ENCODE peak calls at places on chromosomes 1 and 21, in six cellular contexts. L, K, X, D, Q and W are unnamed samples.

GRCh38 chr1:216815239-216815955 is 92.2 kb upstream of the ESRRG start:
- DNase-seq in L (no peak), K (peak; percentile 53), X (no peak), D (no peak), Q (peak; percentile 26), W (no peak)

GRCh38 chr1:108878678-108879077 is 1.9 kb downstream of the GPSM2 start:
- DNase-seq in L (no peak), K (no peak), X (no peak), D (no peak), Q (no peak), W (no peak)

GRCh38 chr1:164155337-164155850 is 403.6 kb upstream of the PBX1 start:
- DNase-seq in L (no peak), K (no peak), X (no peak), D (no peak), Q (no peak), W (no peak)

GRCh38 chr1:163227126-163227525 is 24.4 kb upstream of the RGS5 start:
- DNase-seq in L (no peak), K (no peak), X (no peak), D (peak; percentile 8), Q (no peak), W (no peak)

GRCh38 chr1:41041866-41042265 is 20.3 kb upstream of the SLFNL1 start:
- DNase-seq in L (no peak), K (peak; percentile 34), X (no peak), D (no peak), Q (peak; percentile 39), W (no peak)

GRCh38 chr1:230824571-230825060 is 43.7 kb downstream of the C1orf198 start:
- DNase-seq in L (no peak), K (peak; percentile 53), X (no peak), D (no peak), Q (no peak), W (no peak)

GRCh38 chr21:34836103-34836932 is 167.5 kb downstream of the CLIC6 start:
- DNase-seq in L (no peak), K (peak; percentile 100), X (peak; percentile 86), D (peak; percentile 94), Q (peak; percentile 99), W (no peak)

GRCh38 chr21:31911138-31911907 is 38.5 kb downstream of the HUNK start:
- DNase-seq in L (no peak), K (peak; percentile 29), X (no peak), D (peak; percentile 49), Q (no peak), W (no peak)

GRCh38 chr1:40185951-40186864 is 25.0 kb downstream of the RLF start:
- DNase-seq in L (peak; percentile 77), K (peak; percentile 95), X (no peak), D (peak; percentile 71), Q (peak; percentile 25), W (peak; percentile 65)

GRCh38 chr1:24294228-24294672 is 24.9 kb upstream of the GRHL3 start:
- DNase-seq in L (no peak), K (peak; percentile 91), X (no peak), D (peak; percentile 98), Q (peak; percentile 97), W (no peak)

GRCh38 chr1:94068831-94069648 is 51.9 kb downstream of the ABCA4 start:
- DNase-seq in L (no peak), K (peak; percentile 75), X (peak; percentile 72), D (no peak), Q (peak; percentile 58), W (no peak)

GRCh38 chr1:168498159-168498609 is 45.6 kb downstream of the XCL2 start:
- DNase-seq in L (no peak), K (peak; percentile 65), X (no peak), D (no peak), Q (peak; percentile 87), W (no peak)

GRCh38 chr1:10765734-10766478 is 30.5 kb downstream of the CASZ1 start:
- DNase-seq in L (no peak), K (no peak), X (peak; percentile 58), D (peak; percentile 31), Q (no peak), W (no peak)

GRCh38 chr21:24223625-24224024 is 1383.7 kb downstream of the MRPL39 start:
- DNase-seq in L (no peak), K (no peak), X (no peak), D (no peak), Q (no peak), W (no peak)

GRCh38 chr1:46489638-46490602 is at the start of gene DMBX1:
- DNase-seq in L (peak; percentile 72), K (no peak), X (no peak), D (peak; percentile 46), Q (no peak), W (peak; percentile 80)

GRCh38 chr1:41735587-41736290 is 183.0 kb downstream of the HIVEP3 start:
- DNase-seq in L (no peak), K (no peak), X (no peak), D (no peak), Q (peak; percentile 67), W (no peak)

GRCh38 chr1:28512058-28512611 is 6.3 kb downstream of the RCC1 start:
- DNase-seq in L (no peak), K (no peak), X (no peak), D (no peak), Q (peak; percentile 27), W (no peak)

DNA sequence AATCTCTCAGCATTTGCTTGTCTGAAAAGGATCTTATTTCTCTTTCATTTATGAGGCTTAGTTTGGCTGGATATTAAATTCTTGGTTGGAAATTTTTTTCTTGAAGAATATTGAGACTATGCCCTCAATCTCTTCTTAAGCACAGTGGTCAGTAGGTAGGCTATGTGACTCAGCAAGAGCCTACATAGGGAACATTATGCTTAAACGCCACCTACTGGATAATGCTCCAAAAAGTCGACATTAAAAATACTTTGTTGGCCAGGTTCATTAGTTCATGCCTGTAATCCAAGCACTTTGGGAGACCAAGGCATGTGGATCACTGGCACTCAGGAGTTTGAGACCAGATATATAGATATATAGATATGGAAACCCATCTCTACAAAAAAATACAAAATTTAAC is 678.0 kb upstream of the USP24 start:
- DNase-seq in L (no peak), K (peak; percentile 68), X (no peak), D (peak; percentile 55), Q (peak; percentile 75), W (peak; percentile 12)
- TF ChIP-seq CTCF in L (peak; percentile 36), K (peak; percentile 25), X (peak; percentile 16), D (peak; percentile 59), Q (peak; percentile 36), W (peak; percentile 45)

DNA sequence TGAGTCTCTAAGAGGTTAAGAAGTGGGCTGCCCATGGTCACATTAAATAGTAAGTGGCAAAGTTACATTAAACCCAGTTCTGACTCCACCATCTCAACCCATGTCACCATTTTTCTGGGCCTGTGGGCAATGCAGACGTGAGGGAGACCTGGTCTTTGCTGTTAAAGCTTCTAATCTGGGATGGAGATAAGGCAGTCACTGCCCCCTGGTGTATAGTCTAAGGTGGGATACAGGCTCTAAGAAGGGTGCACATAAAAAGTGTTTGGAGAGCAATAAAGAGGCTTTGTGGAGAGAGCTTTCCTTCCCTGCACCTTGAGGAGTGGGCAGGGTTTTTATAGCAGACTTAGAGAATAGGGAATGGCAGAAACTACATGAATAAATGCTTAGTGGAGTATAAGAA is 141.3 kb downstream of the ROR1 start:
- DNase-seq in L (peak; percentile 9), K (peak; percentile 32), X (no peak), D (no peak), Q (no peak), W (peak; percentile 17)
- TF ChIP-seq CTCF in L (peak; percentile 31), K (peak; percentile 33), X (no peak), D (peak; percentile 15), Q (peak; percentile 17), W (peak; percentile 34)

DNA sequence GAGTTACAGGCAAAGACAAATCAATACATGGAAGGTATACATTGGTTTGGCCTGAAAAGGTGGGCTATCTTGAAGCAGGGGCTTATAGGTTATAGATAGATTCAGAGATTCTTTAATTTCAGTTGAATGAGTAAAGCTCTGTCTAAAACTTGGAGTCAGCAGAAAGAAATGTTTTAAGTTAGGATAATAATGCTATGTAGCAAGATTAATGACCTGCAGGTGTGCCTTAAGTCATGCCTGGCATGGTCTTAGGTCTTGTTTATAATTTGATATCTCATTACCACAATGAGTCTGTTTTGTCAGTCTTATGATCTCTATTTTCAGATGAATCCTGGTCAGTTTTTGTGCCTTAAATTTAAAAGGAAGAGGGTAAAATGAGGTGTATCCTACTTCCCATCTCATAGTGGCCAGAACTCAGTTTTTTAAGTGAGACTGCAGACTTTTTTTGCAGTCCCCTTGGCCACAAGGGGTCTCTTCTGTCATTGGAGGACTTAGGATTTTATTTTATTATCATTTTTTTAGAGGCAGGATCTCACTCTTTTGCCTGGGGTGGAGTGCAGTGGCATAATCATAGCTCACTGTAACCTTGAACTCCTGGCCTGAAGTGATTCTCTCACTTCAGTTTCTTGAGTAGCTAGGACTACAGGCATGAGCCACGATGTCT is 21.3 kb upstream of the PGBD2 start:
- DNase-seq in L (no peak), K (peak; percentile 78), X (no peak), D (no peak), Q (no peak), W (no peak)
- TF ChIP-seq CTCF in L (no peak), K (no peak), X (no peak), D (no peak), Q (no peak), W (no peak)

DNA sequence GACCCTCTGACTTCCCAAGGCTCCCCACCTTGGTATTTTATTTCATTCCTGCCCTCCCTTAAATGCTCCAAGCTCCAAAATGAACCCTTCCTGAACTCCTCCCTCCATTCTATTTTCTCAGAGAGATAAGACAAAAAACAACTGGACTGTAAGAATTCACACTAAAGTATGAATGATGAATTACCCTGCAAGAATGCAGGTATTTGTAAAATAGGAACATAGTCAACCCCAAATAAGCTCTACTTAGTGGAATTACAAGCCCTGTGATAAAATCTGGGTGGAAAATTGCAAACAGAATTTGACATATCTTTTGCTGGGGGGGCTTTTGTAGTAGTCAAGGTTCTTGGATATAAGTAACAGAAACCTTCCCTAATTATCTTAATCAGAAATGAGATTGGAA is 67.8 kb upstream of the GJA8 start:
- DNase-seq in L (no peak), K (no peak), X (no peak), D (no peak), Q (no peak), W (no peak)
- TF ChIP-seq CTCF in L (no peak), K (no peak), X (no peak), D (no peak), Q (no peak), W (no peak)

DNA sequence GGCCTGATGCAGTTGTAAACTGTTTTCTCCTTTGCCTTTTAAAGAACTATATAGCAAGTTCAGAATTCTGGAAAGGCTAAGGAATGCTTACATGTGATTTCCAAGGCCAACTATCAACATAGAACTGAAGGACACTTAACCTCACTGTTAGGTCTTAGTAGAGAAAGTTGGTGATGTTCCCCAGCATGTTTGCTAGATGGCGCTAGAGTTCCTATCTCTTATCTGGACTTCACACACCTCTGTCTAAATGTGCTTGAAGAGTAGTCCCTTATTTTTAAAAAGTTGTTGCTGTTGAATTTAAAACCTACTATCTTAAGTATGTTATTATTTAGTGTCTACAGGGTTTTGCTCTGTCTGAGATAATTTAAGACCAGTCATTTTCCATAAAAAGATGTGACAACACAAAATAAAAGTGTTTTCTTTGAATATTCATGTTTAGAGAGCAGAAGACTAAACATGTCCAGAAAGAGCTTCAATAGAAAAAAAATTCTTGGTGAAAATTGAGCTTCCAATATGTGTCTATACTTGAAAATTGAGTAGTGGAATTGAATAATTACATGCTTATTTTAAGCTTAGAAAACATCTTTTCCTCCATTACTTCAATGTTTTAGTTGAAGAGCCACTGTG is 237.3 kb downstream of the S1PR1 start:
- DNase-seq in L (peak; percentile 3), K (no peak), X (no peak), D (peak; percentile 34), Q (peak; percentile 13), W (peak; percentile 10)
- TF ChIP-seq CTCF in L (no peak), K (peak; percentile 48), X (peak; percentile 52), D (peak; percentile 89), Q (peak; percentile 34), W (peak; percentile 47)